ENCODE peak calls at places on chromosomes 7 and 10, in seven cellular contexts. V, R, E, T, Z, Q and Y are unnamed samples.
A peak's percentile ranks its signal among the peaks of the same experiment; 100 is the strongest.

GRCh38 chr10:21138769-21139324 is 241.7 kb upstream of the NEBL start:
- DNase-seq in V (no peak), T (no peak), Z (no peak), Q (no peak), E (no peak), R (no peak), Y (no peak)

GRCh38 chr7:124667312-124667711 is 98.3 kb downstream of the GPR37 start:
- DNase-seq in Q (no peak), V (no peak), T (no peak), Z (no peak), R (no peak), E (no peak), Y (no peak)

GRCh38 chr7:114426824-114427223 is 12.2 kb downstream of the FOXP2 start:
- DNase-seq in Z (no peak), Q (no peak), T (no peak), R (no peak), E (no peak), V (no peak), Y (no peak)

GRCh38 chr7:93719546-93719945 is 145.0 kb upstream of the CALCR start:
- DNase-seq in E (peak; percentile 24), Z (no peak), V (no peak), Q (no peak), R (no peak), T (no peak), Y (no peak)

GRCh38 chr7:41955475-41956243 is 252.8 kb upstream of the INHBA start:
- DNase-seq in E (peak; percentile 38), Z (peak; percentile 97), R (peak; percentile 97), T (peak; percentile 84), Q (no peak), V (peak; percentile 90), Y (peak; percentile 85)

GRCh38 chr7:75960372-75960771 is 34.0 kb downstream of the TMEM120A start:
- DNase-seq in R (peak; percentile 1), T (no peak), Q (no peak), Z (no peak), V (no peak), E (no peak), Y (no peak)

GRCh38 chr10:98790817-98791216 is 344.1 kb upstream of the HPS1 start:
- DNase-seq in V (no peak), Z (no peak), R (no peak), T (no peak), Q (no peak), E (peak; percentile 43), Y (no peak)

GRCh38 chr10:24947304-24948097 is 4.9 kb downstream of the PRTFDC1 start:
- DNase-seq in Z (no peak), E (no peak), T (no peak), R (no peak), Q (no peak), V (no peak), Y (no peak)

GRCh38 chr7:43906327-43907010 is at the start of gene URGCP:
- DNase-seq in R (peak; percentile 55), Z (peak; percentile 88), T (peak; percentile 70), V (peak; percentile 58), Q (peak; percentile 10), E (peak; percentile 63), Y (peak; percentile 79)

GRCh38 chr10:68231106-68231901 is 609 bp downstream of the ATOH7 start:
- DNase-seq in V (peak; percentile 69), E (peak; percentile 71), Z (peak; percentile 84), Q (no peak), T (peak; percentile 65), R (peak; percentile 62), Y (peak; percentile 62)

GRCh38 chr10:47323087-47323486 is 833 bp downstream of the GDF2 start:
- DNase-seq in T (no peak), Q (no peak), R (no peak), Z (no peak), V (no peak), E (no peak), Y (no peak)

GRCh38 chr10:119203006-119203405 is 4.4 kb upstream of the GRK5 start:
- DNase-seq in Z (no peak), T (no peak), V (no peak), E (no peak), Q (no peak), R (no peak), Y (no peak)

GRCh38 chr10:32413513-32413912 is 32.4 kb upstream of the CCDC7 start:
- DNase-seq in Q (peak; percentile 19), T (no peak), Z (no peak), E (no peak), V (no peak), R (no peak), Y (no peak)

GRCh38 chr10:1577945-1578344 is 159.4 kb downstream of the ADARB2 start:
- DNase-seq in R (no peak), E (no peak), T (no peak), Q (no peak), Z (peak; percentile 45), V (no peak), Y (no peak)

GRCh38 chr7:158811894-158812293 is 17.4 kb downstream of the ESYT2 start:
- DNase-seq in Q (no peak), Z (no peak), V (no peak), R (no peak), T (no peak), E (no peak), Y (no peak)

GRCh38 chr10:103696411-103697145 is 158.8 kb downstream of the SH3PXD2A start:
- DNase-seq in E (peak; percentile 90), T (no peak), Z (no peak), V (peak; percentile 44), R (peak; percentile 93), Q (peak; percentile 57), Y (peak; percentile 80)
- H3K27ac ChIP-seq in E (peak overlapping the region; percentile 60), T (no peak overlapping the region), Z (peak overlapping the region; percentile 3), V (no peak overlapping the region), R (peak overlapping the region; percentile 32), Q (no peak overlapping the region), Y (peak overlapping the region; percentile 59)

DNA sequence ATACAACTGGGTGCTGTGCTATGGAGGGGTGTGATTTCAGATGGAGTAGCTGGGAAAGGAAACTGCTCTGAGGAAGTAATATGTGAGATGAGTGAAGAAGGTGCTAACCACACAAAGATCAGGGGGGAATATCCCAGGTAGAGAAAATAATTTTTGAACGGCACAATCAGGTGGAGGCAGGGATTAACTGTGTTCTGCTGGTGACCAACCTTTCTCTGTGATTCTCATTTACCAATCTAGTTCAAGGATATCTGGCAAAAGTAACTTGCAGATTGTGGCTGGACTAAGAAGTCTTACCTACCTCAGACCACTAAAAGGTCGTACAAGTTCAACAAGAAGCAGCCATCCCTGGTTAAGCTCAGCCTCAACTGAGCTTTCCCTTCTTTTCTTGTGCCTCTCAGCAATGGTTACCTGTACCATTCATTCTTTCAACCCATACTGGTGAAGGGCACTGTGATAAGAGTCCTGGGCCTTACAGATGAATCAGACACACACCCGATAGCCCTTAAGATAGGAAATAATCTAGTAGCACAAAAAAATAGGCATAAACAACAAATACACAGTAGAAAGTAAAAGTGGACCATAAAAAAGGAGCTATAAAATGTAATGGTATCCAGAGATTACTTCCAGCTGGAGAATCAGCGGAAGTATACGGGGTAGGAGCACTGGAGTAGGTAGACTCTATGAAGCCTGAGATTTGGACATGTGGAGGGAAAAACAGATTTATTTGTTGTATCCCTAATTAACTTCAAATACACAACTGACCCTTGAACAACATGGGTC is 96.6 kb downstream of the UBE2H start:
- DNase-seq in Z (no peak), E (no peak), R (no peak), T (no peak), V (no peak), Q (no peak), Y (no peak)
- H3K4me1 ChIP-seq in Z (peaks cover 30% of the 10 kb centered on the region), E (peaks cover 24% of the 10 kb centered on the region), R (peaks cover 73% of the 10 kb centered on the region), T (peaks cover 59% of the 10 kb centered on the region), V (peaks cover 86% of the 10 kb centered on the region), Q (peaks cover 5% of the 10 kb centered on the region), Y (no peaks in the 10 kb centered on the region)

GRCh38 chr10:133247681-133248333 is 10.2 kb downstream of the VENTX start:
- DNase-seq in E (peak; percentile 58), Q (no peak), T (no peak), R (no peak), Z (peak; percentile 71), V (no peak), Y (no peak)
- H3K4me3 ChIP-seq in E (no peak overlapping the region), Q (no peak overlapping the region), T (no peak overlapping the region), R (no peak overlapping the region), Z (no peak overlapping the region), V (no peak overlapping the region), Y (no peak overlapping the region)

GRCh38 chr10:17563452-17563851 is 53.7 kb downstream of the HACD1 start:
- DNase-seq in V (no peak), Z (no peak), R (no peak), Q (no peak), T (no peak), E (no peak), Y (no peak)
- H3K27ac ChIP-seq in V (no peak overlapping the region), Z (no peak overlapping the region), R (no peak overlapping the region), Q (no peak overlapping the region), T (no peak overlapping the region), E (no peak overlapping the region), Y (no peak overlapping the region)

DNA sequence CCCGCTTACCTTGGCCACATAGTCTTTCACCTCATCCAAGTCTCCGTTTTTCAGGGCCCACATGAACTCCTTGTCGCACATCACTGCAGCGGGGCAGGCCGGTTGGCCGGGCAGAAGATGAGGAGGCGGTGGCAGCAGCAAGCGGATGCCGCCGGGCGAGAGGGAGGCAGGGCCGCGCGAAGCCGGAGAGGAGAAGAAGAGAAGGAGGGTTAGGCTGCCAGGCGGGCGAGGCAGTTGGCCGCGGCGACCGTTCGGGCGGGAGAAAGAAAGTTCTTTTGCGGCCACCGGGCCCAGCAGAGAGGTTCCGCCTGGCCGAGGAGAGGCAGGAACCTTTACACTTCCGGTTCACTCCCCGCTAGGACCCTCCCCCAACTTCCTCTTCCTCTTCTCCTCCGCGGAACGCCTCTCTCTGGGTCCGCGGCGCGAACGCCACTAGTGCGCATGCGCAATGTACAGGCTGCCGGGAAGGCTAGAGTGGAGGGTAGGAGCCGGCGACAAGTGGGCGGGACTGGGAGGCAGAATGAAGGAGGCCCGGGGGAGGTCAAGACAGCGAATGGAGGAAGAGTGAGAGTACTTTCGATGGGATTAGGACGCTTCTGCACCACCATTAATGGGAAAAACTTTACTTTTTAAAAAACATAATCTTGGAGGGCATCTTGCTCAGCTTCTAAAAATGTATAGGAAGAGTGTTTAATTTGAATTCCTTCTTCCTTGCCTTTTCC is at the start of gene MTPN:
- DNase-seq in R (peak; percentile 100), V (peak; percentile 100), Q (peak; percentile 98), Z (peak; percentile 99), T (peak; percentile 99), E (peak; percentile 100), Y (peak; percentile 98)
- H3K4me1 ChIP-seq in R (peaks cover 55% of the 10 kb centered on the region), V (peaks cover 61% of the 10 kb centered on the region), Q (peaks cover 24% of the 10 kb centered on the region), Z (peaks cover 9% of the 10 kb centered on the region), T (peaks cover 74% of the 10 kb centered on the region), E (peaks cover 61% of the 10 kb centered on the region), Y (no peaks in the 10 kb centered on the region)

GRCh38 chr7:148340438-148340837 is 250.1 kb upstream of the C7orf33 start:
- DNase-seq in T (no peak), Z (no peak), V (no peak), Q (no peak), E (no peak), R (no peak), Y (no peak)
- H3K4me3 ChIP-seq in T (no peak overlapping the region), Z (no peak overlapping the region), V (no peak overlapping the region), Q (no peak overlapping the region), E (no peak overlapping the region), R (no peak overlapping the region), Y (no peak overlapping the region)

GRCh38 chr7:107027208-107027607 is 17.3 kb upstream of the PRKAR2B start:
- DNase-seq in T (no peak), E (no peak), Q (no peak), V (no peak), R (no peak), Z (no peak), Y (no peak)
- H3K27ac ChIP-seq in T (peak overlapping the region; percentile 27), E (peak overlapping the region; percentile 41), Q (no peak overlapping the region), V (no peak overlapping the region), R (no peak overlapping the region), Z (no peak overlapping the region), Y (no peak overlapping the region)

GRCh38 chr10:3828404-3829192 is 43.6 kb upstream of the KLF6 start:
- DNase-seq in V (no peak), E (peak; percentile 70), Q (no peak), Z (no peak), R (peak; percentile 49), T (no peak), Y (no peak)
- H3K4me1 ChIP-seq in V (peaks cover 30% of the 10 kb centered on the region), E (peaks cover 27% of the 10 kb centered on the region), Q (peaks cover 16% of the 10 kb centered on the region), Z (no peaks in the 10 kb centered on the region), R (peaks cover 32% of the 10 kb centered on the region), T (peaks cover 34% of the 10 kb centered on the region), Y (peaks cover 16% of the 10 kb centered on the region)